ENCODE peak calls at places on chromosomes 11 and 22, in six cellular contexts. B is epithelial cell of esophagus, Q is pancreas, T is thyroid gland, A is choroid plexus epithelial cell, E is mucosa of descending colon. R is an unnamed sample.

GRCh38 chr11:69212121-69213110 is 56.7 kb downstream of the SMIM38 start:
- DNase-seq in B (no peak), Q (peak; percentile 34), T (no peak), A (peak; percentile 19), E (no peak), R (no peak)

GRCh38 chr11:119472186-119472855 is 49.3 kb upstream of the THY1 start:
- DNase-seq in B (no peak), Q (no peak), T (no peak), A (peak; percentile 18), E (no peak), R (no peak)

GRCh38 chr11:75152090-75152489 is 1.2 kb downstream of the SLCO2B1 start:
- DNase-seq in B (no peak), Q (peak; percentile 64), T (no peak), A (no peak), E (no peak), R (no peak)

GRCh38 chr22:33917744-33918406 is 2.4 kb downstream of the LARGE1 start:
- DNase-seq in B (no peak), Q (no peak), T (no peak), A (peak; percentile 43), E (no peak), R (peak; percentile 81)

GRCh38 chr22:19645905-19646304 is 68.4 kb upstream of the SEPTIN5 start:
- DNase-seq in B (no peak), Q (no peak), T (no peak), A (no peak), E (no peak), R (no peak)

GRCh38 chr22:45290410-45290936 is 5.7 kb downstream of the UPK3A start:
- DNase-seq in B (peak; percentile 69), Q (no peak), T (peak; percentile 72), A (peak; percentile 76), E (no peak), R (no peak)

GRCh38 chr11:12137938-12138731 is 27.7 kb downstream of the MICAL2 start:
- DNase-seq in B (peak; percentile 87), Q (no peak), T (peak; percentile 73), A (peak; percentile 86), E (no peak), R (no peak)

GRCh38 chr22:19522190-19522880 is 1.9 kb downstream of the CLDN5 start:
- DNase-seq in B (no peak), Q (no peak), T (peak; percentile 37), A (no peak), E (no peak), R (no peak)

GRCh38 chr11:65169164-65169641 is 830 bp upstream of the SPDYC start:
- DNase-seq in B (no peak), Q (no peak), T (no peak), A (peak; percentile 73), E (no peak), R (no peak)

GRCh38 chr11:65170058-65170534 is at the start of gene SPDYC:
- DNase-seq in B (no peak), Q (no peak), T (no peak), A (no peak), E (no peak), R (no peak)

GRCh38 chr11:65166893-65167292 is 3.1 kb upstream of the SPDYC start:
- DNase-seq in B (no peak), Q (no peak), T (no peak), A (no peak), E (no peak), R (no peak)

GRCh38 chr11:65172600-65172999 is 2.6 kb downstream of the SPDYC start:
- DNase-seq in B (no peak), Q (no peak), T (no peak), A (no peak), E (no peak), R (no peak)
- TF ChIP-seq CTCF in B (no peak), Q (no peak), T (no peak), A (no peak), E (no peak), R (no peak)

GRCh38 chr11:61357233-61357893 is 4.3 kb downstream of the CYB561A3 start:
- DNase-seq in B (no peak), Q (no peak), T (no peak), A (no peak), E (no peak), R (peak; percentile 88)

GRCh38 chr11:61356701-61357100 is 5.0 kb downstream of the CYB561A3 start:
- DNase-seq in B (no peak), Q (no peak), T (no peak), A (no peak), E (no peak), R (no peak)

GRCh38 chr11:61358566-61358965 is 3.1 kb downstream of the CYB561A3 start:
- DNase-seq in B (no peak), Q (no peak), T (no peak), A (no peak), E (no peak), R (no peak)

GRCh38 chr11:61359541-61359940 is 2.1 kb downstream of the CYB561A3 start:
- DNase-seq in B (no peak), Q (no peak), T (no peak), A (no peak), E (no peak), R (no peak)

GRCh38 chr11:61357894-61358239 is 3.8 kb downstream of the CYB561A3 start:
- DNase-seq in B (no peak), Q (no peak), T (no peak), A (no peak), E (no peak), R (peak; percentile 47)
- H3K4me3 ChIP-seq in B (no peak overlapping the region), Q (no peak overlapping the region), T (no peak overlapping the region), A (no peak overlapping the region), E (no peak overlapping the region), R (peak overlapping the region; percentile 27)

DNA sequence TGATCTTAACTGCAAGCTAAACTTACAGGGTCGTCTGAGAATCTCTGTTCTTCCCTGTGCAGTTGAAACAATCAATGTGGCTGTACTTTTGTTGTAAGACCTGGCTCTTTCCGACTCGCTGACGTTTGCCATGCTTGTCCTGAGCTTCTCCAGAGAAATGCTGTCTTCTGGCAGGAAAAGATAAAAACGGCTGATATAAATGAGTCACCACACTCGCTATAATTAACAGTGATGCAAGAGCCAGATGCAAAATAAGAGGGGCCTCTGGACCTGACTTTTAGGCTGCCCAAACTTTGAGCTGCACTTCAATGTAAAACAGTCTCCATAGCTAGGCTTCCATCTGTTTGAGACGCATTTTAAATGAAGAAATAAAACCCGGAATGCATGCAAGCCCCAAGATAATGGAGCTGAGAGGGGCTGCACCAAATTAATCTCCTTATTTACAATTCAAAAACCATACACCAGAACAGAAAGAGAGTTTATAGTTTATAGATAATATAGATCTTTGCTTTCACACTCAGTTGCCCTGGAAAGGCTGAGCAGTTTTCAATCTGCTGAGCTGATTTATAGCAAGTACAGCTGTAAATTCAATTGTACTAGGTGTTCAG is 48.5 kb downstream of the WT1 start:
- DNase-seq in B (no peak), Q (no peak), T (no peak), A (peak; percentile 44), E (no peak), R (no peak)
- TF ChIP-seq CTCF in B (no peak), Q (no peak), T (no peak), A (no peak), E (no peak), R (no peak)

GRCh38 chr11:62858201-62858600 is 18.8 kb upstream of the WDR74 start:
- DNase-seq in B (no peak), Q (no peak), T (no peak), A (no peak), E (no peak), R (no peak)

GRCh38 chr11:62854825-62855570 is 15.6 kb upstream of the WDR74 start:
- DNase-seq in B (no peak), Q (no peak), T (no peak), A (peak; percentile 40), E (no peak), R (peak; percentile 47)

GRCh38 chr11:62856333-62856910 is 17.0 kb upstream of the WDR74 start:
- DNase-seq in B (no peak), Q (no peak), T (no peak), A (no peak), E (no peak), R (peak; percentile 47)

GRCh38 chr11:62855571-62856332 is 16.4 kb upstream of the WDR74 start:
- DNase-seq in B (peak; percentile 99), Q (peak; percentile 98), T (peak; percentile 97), A (peak; percentile 99), E (peak; percentile 98), R (peak; percentile 100)

GRCh38 chr11:62857541-62857982 is 18.2 kb upstream of the WDR74 start:
- DNase-seq in B (peak; percentile 85), Q (no peak), T (no peak), A (no peak), E (no peak), R (no peak)
- H3K4me3 ChIP-seq in B (peak overlapping the region; percentile 98), Q (peak overlapping the region; percentile 58), T (no peak overlapping the region), A (no peak overlapping the region), E (no peak overlapping the region), R (peak overlapping the region; percentile 90)

DNA sequence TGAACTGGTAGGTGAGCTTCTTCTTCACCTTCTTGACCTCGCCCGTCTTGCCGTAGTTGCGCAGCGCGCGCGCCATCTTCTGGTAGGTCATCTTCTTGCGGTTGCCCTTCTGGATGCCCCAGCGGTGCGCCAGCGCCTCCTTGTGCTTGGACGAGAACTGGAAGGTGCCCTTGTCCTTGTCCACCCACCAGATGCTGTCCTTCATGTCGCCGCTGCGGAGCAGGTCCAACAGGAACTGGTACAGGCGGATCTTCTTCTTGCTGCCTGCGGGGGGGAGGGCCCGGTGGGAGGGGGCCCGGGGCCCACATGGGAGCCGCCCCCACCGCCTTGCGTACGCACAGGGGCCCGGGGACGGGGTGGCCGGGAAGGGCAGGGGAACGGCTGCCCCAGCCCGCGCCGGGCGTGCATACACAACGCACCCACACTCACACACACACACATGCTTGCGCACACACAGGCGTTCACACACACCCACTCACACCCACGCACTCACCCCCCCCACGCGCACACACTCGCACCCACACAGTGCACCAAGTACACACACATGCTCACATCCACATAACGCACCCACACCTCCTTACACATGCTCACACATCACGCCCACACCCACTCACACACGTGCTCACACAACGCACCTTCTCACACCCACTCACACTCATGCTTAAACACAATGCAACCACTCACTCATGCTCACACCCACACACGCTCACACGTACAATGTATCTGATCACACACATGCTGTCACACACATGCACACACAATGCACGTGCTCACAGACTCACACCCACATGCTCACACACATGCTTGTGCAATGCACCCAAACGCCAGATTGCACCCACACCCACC is 3.0 kb upstream of the MYBPC3 start:
- DNase-seq in B (peak; percentile 94), Q (peak; percentile 99), T (peak; percentile 98), A (peak; percentile 94), E (peak; percentile 94), R (peak; percentile 44)
- TF ChIP-seq CTCF in B (peak; percentile 98), Q (peak; percentile 86), T (peak; percentile 97), A (peak; percentile 98), E (peak; percentile 89), R (peak; percentile 23)

R was measured in GM12865.